ENCODE peak calls at places on chromosomes 16 and 17, in ten cellular contexts. L is left ventricle myocardium inferior; K is endothelial cell of umbilical vein; T is upper lobe of right lung; Z is CD8-positive, alpha-beta memory T cell; B is adrenal gland; J is spleen; P is small intestine; I is keratinocyte; A is effector memory CD4-positive, alpha-beta T cell. U is an unnamed sample. For H3K4me1, the result is how much of the 10 kb centered on the place peaks cover.

GRCh38 chr17:44604149-44605115 is 47.1 kb downstream of the FZD2 start:
- DNase-seq in L (no peak), K (no peak), T (no peak), Z (no peak), B (no peak), J (no peak), P (no peak), I (no peak), A (no peak), U (no peak)

GRCh38 chr16:89176147-89176690 is 4.7 kb downstream of the CDH15 start:
- DNase-seq in L (no peak), K (no peak), T (no peak), Z (no peak), B (no peak), J (no peak), P (no peak), I (no peak), A (no peak), U (no peak)

GRCh38 chr17:43085489-43085888 is 39.7 kb downstream of the BRCA1 start:
- DNase-seq in L (no peak), K (peak), T (no peak), Z (no peak), B (no peak), J (no peak), P (no peak), I (no peak), A (no peak), U (no peak)

GRCh38 chr17:41777579-41778188 is 8.8 kb downstream of the JUP start:
- DNase-seq in L (peak), K (peak), T (peak), Z (no peak), B (peak), J (no peak), P (peak), I (no peak), A (no peak), U (peak)

GRCh38 chr16:788399-789126 is at the start of gene CHTF18:
- DNase-seq in L (peak), K (peak), T (peak), Z (peak), B (peak), J (peak), P (peak), I (no peak), A (peak), U (peak)

GRCh38 chr17:77003699-77004098 is 135.5 kb downstream of the MGAT5B start:
- DNase-seq in L (no peak), K (no peak), T (no peak), Z (no peak), B (no peak), J (no peak), P (no peak), I (no peak), A (no peak), U (no peak)

GRCh38 chr17:41334385-41334784 is 16.2 kb downstream of the KRT33A start:
- DNase-seq in L (no peak), K (no peak), T (no peak), Z (no peak), B (no peak), J (no peak), P (no peak), I (no peak), A (no peak), U (no peak)

GRCh38 chr16:85253127-85253941 is 141.1 kb upstream of the CIBAR2 start:
- DNase-seq in L (peak), K (peak), T (peak), Z (peak), B (peak), J (peak), P (peak), I (no peak), A (peak), U (no peak)

GRCh38 chr17:49224198-49224996 is 6.2 kb downstream of the PHOSPHO1 start:
- DNase-seq in L (no peak), K (no peak), T (peak), Z (peak), B (no peak), J (peak), P (peak), I (no peak), A (peak), U (no peak)

GRCh38 chr17:77916771-77917481 is 41.6 kb upstream of the TNRC6C start:
- DNase-seq in L (no peak), K (no peak), T (no peak), Z (no peak), B (no peak), J (no peak), P (peak), I (no peak), A (no peak), U (no peak)

GRCh38 chr17:59371426-59372099 is 40.1 kb downstream of the YPEL2 start:
- DNase-seq in L (peak), K (peak), T (no peak), Z (no peak), B (peak), J (no peak), P (no peak), I (no peak), A (no peak), U (peak)

GRCh38 chr16:81901483-81901882 is 109.8 kb downstream of the SDR42E1 start:
- DNase-seq in L (no peak), K (peak), T (no peak), Z (no peak), B (no peak), J (no peak), P (no peak), I (no peak), A (no peak), U (no peak)

GRCh38 chr17:29929006-29929543 is 953 bp downstream of the SSH2 start:
- DNase-seq in L (no peak), K (peak), T (no peak), Z (no peak), B (peak), J (no peak), P (peak), I (no peak), A (no peak), U (no peak)

GRCh38 chr16:11571549-11571948 is 15.2 kb downstream of the LITAF start:
- DNase-seq in L (no peak), K (no peak), T (peak), Z (no peak), B (no peak), J (no peak), P (no peak), I (no peak), A (no peak), U (no peak)

GRCh38 chr16:88838566-88838965 is 18.2 kb downstream of the GALNS start:
- DNase-seq in L (no peak), K (no peak), T (no peak), Z (no peak), B (no peak), J (no peak), P (no peak), I (no peak), A (no peak), U (no peak)

GRCh38 chr16:82544378-82544777 is 82.4 kb upstream of the CDH13 start:
- DNase-seq in L (no peak), K (no peak), T (no peak), Z (no peak), B (no peak), J (no peak), P (no peak), I (no peak), A (no peak), U (no peak)

GRCh38 chr16:88113545-88114045 is 162.4 kb downstream of the BANP start:
- DNase-seq in L (no peak), K (no peak), T (no peak), Z (no peak), B (no peak), J (no peak), P (no peak), I (no peak), A (no peak), U (no peak)

GRCh38 chr17:7462474-7463367 is 16.7 kb downstream of the ZBTB4 start:
- DNase-seq in L (no peak), K (no peak), T (no peak), Z (no peak), B (no peak), J (no peak), P (no peak), I (no peak), A (no peak), U (no peak)

GRCh38 chr17:56222255-56222654 is 69.0 kb downstream of the ANKFN1 start:
- DNase-seq in L (no peak), K (no peak), T (no peak), Z (no peak), B (no peak), J (no peak), P (no peak), I (no peak), A (no peak), U (no peak)

GRCh38 chr17:64306850-64307463 is 43.9 kb upstream of the TEX2 start:
- DNase-seq in L (peak), K (peak), T (peak), Z (peak), B (peak), J (peak), P (peak), I (no peak), A (peak), U (peak)

GRCh38 chr17:75652934-75653549 is 13.9 kb downstream of the RECQL5 start:
- DNase-seq in L (no peak), K (peak), T (peak), Z (peak), B (no peak), J (no peak), P (no peak), I (no peak), A (no peak), U (no peak)

GRCh38 chr17:7313028-7313889 is 1.9 kb downstream of the GPS2 start:
- DNase-seq in L (no peak), K (no peak), T (no peak), Z (no peak), B (no peak), J (no peak), P (no peak), I (no peak), A (no peak), U (no peak)

GRCh38 chr16:19851476-19851875 is 33.2 kb downstream of the GPRC5B start:
- DNase-seq in L (no peak), K (peak), T (no peak), Z (no peak), B (peak), J (no peak), P (no peak), I (no peak), A (no peak), U (no peak)

GRCh38 chr16:886802-887731 is 83.7 kb downstream of the LMF1 start:
- DNase-seq in L (no peak), K (peak), T (no peak), Z (no peak), B (no peak), J (no peak), P (no peak), I (no peak), A (no peak), U (no peak)

GRCh38 chr17:6491071-6491700 is 46.9 kb downstream of the PIMREG start:
- DNase-seq in L (no peak), K (no peak), T (peak), Z (no peak), B (no peak), J (peak), P (no peak), I (no peak), A (no peak), U (no peak)

GRCh38 chr16:79519448-79519847 is 81.1 kb downstream of the MAF start:
- DNase-seq in L (peak), K (no peak), T (peak), Z (no peak), B (peak), J (peak), P (peak), I (no peak), A (no peak), U (no peak)

GRCh38 chr17:50926523-50926922 is 60.4 kb upstream of the TOB1 start:
- DNase-seq in L (no peak), K (no peak), T (no peak), Z (peak), B (no peak), J (no peak), P (no peak), I (no peak), A (no peak), U (no peak)

GRCh38 chr17:76820523-76820922 is 47.7 kb upstream of the MGAT5B start:
- DNase-seq in L (no peak), K (no peak), T (no peak), Z (no peak), B (no peak), J (no peak), P (no peak), I (no peak), A (no peak), U (no peak)

GRCh38 chr16:700684-701584 is 4.7 kb downstream of the FBXL16 start:
- DNase-seq in L (no peak), K (no peak), T (no peak), Z (peak), B (no peak), J (no peak), P (no peak), I (no peak), A (no peak), U (no peak)

GRCh38 chr17:34499576-34499975 is 79.8 kb upstream of the TMEM132E start:
- DNase-seq in L (no peak), K (peak), T (no peak), Z (no peak), B (no peak), J (no peak), P (peak), I (peak), A (no peak), U (no peak)

GRCh38 chr17:81329279-81329926 is 34.3 kb upstream of the SLC38A10 start:
- DNase-seq in L (peak), K (peak), T (peak), Z (no peak), B (peak), J (no peak), P (peak), I (peak), A (no peak), U (peak)
- H3K4me1 ChIP-seq in L (under half), K (under half), T (under half), Z (under half), B (under half), J (under half), P (under half), I (under half), A (under half), U (under half)

GRCh38 chr17:39792523-39793221 is 54.9 kb downstream of the GRB7 start:
- DNase-seq in L (no peak), K (no peak), T (no peak), Z (no peak), B (no peak), J (no peak), P (no peak), I (no peak), A (no peak), U (no peak)

GRCh38 chr17:39794249-39794970 is 56.7 kb downstream of the GRB7 start:
- DNase-seq in L (no peak), K (no peak), T (no peak), Z (peak), B (no peak), J (peak), P (no peak), I (no peak), A (no peak), U (no peak)

GRCh38 chr17:39787743-39788484 is 50.2 kb downstream of the GRB7 start:
- DNase-seq in L (no peak), K (no peak), T (no peak), Z (no peak), B (no peak), J (no peak), P (no peak), I (no peak), A (no peak), U (no peak)

GRCh38 chr17:39791296-39791992 is 53.7 kb downstream of the GRB7 start:
- DNase-seq in L (no peak), K (no peak), T (no peak), Z (peak), B (no peak), J (no peak), P (no peak), I (no peak), A (peak), U (no peak)

DNA sequence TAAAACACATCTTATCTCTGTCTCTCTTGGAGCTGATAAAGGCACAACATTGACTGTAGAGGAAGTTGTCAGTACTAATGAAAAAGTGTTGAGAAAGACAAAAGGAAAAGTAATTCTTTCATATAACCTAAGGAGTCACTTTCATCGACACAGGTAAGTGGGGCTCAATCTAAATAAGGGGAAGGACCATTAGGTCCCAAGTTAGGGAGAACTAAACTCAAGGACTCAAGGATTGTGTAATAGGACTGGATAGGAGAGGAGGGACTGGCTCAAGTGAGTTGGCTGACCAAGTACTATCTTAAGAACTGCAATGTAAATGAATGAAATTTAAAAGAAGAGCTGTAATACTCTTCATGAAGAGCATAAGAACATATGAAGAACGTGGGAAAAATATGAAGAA is 55.7 kb downstream of the GRB7 start:
- DNase-seq in L (no peak), K (no peak), T (no peak), Z (no peak), B (no peak), J (no peak), P (no peak), I (no peak), A (no peak), U (no peak)
- H3K27ac ChIP-seq in L (no peak), K (no peak), T (no peak), Z (no peak), B (no peak), J (peak), P (peak), I (no peak), A (peak), U (no peak)

GRCh38 chr17:33240397-33240796 is 52.7 kb downstream of the ASIC2 start:
- DNase-seq in L (no peak), K (no peak), T (no peak), Z (no peak), B (no peak), J (no peak), P (no peak), I (no peak), A (no peak), U (no peak)

GRCh38 chr17:33239702-33240101 is 53.4 kb downstream of the ASIC2 start:
- DNase-seq in L (no peak), K (no peak), T (no peak), Z (no peak), B (no peak), J (no peak), P (no peak), I (no peak), A (no peak), U (no peak)

GRCh38 chr17:33241390-33241789 is 51.7 kb downstream of the ASIC2 start:
- DNase-seq in L (no peak), K (peak), T (no peak), Z (no peak), B (no peak), J (no peak), P (no peak), I (no peak), A (no peak), U (no peak)

GRCh38 chr17:33243732-33244131 is 49.4 kb downstream of the ASIC2 start:
- DNase-seq in L (no peak), K (no peak), T (no peak), Z (no peak), B (no peak), J (no peak), P (no peak), I (no peak), A (no peak), U (no peak)

DNA sequence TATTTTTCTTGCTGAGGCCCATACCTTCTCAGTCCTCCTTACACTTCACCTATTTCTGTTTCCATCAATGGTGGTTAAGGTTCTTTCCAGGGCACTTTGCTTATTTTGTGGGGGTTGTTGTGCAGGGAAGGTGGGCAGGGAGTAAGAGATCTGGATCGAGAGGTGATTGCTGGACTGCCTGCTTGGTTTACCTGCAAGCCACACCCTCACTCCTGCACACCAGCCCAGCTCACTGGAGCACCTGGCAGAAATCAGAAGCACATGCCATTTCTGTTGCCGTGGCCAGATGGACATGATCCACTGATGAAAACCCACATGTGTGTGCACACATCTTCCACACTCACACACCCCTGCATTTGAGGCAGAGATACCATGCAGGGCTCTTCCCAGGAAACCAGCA is 50.4 kb downstream of the ASIC2 start:
- DNase-seq in L (no peak), K (no peak), T (no peak), Z (no peak), B (no peak), J (no peak), P (no peak), I (no peak), A (no peak), U (no peak)
- H3K4me1 ChIP-seq in L (under half), K (under half), T (under half), Z (under half), B (under half), J (under half), P (under half), I (under half), A (under half), U (under half)

DNA sequence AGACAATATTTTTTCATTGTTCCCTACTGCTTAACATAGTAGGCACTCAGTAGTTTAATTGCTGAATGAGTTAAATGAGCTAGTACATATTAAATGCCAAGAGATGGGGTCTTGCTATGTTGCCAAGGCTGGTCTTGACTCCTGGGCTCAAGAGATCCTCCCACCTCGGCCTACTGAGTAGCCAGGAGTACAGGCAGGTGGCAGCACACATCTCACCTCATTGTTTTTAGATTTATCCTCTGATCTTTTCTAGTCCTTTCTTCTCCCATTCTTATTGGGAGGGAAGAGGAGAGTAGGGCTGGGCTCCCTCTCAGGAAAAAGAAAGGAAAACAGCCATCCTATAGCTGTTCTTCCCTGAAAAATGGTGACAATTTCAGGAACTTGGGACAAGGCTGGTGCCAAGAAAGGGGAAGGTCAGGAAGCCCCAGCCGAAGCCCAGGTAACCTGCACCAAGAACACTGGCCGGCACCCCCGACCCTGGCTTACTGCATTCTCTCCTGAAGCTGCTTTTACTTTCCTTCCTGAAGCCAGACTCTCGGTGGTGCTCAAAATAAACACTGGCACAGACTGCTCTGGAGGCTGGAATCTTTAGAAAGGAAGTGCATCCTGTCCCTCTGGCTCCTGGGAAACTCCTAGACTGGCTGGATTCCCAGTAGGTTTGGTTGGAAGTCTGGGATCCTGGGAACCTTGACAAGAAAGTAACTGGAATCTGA is 2.7 kb downstream of the TNFAIP1 start:
- DNase-seq in L (no peak), K (peak), T (no peak), Z (no peak), B (peak), J (no peak), P (no peak), I (no peak), A (no peak), U (no peak)
- H3K27ac ChIP-seq in L (peak), K (peak), T (peak), Z (no peak), B (peak), J (peak), P (peak), I (peak), A (no peak), U (peak)

GRCh38 chr17:38885044-38885727 is 15.3 kb downstream of the LASP1 start:
- DNase-seq in L (no peak), K (no peak), T (no peak), Z (no peak), B (no peak), J (no peak), P (peak), I (no peak), A (no peak), U (no peak)
- H3K4me1 ChIP-seq in L (half or more), K (under half), T (half or more), Z (half or more), B (under half), J (half or more), P (under half), I (under half), A (half or more), U (half or more)